ENCODE peak calls at places on chromosome 9, in four cellular contexts. Y, A, H and C are unnamed samples.
A peak's percentile ranks its signal among the peaks of the same experiment; 100 is the strongest.

GRCh38 chr9:5438301-5439162 is 807 bp upstream of the PLGRKT start:
- DNase-seq in Y (no peak), A (peak; percentile 63), H (peak; percentile 31), C (peak; percentile 31)

GRCh38 chr9:1009101-1009707 is 32.7 kb downstream of the DMRT3 start:
- DNase-seq in Y (peak; percentile 91), A (peak; percentile 69), H (peak; percentile 82), C (peak; percentile 74)

GRCh38 chr9:7507539-7508251 is 291.9 kb downstream of the DMAC1 start:
- DNase-seq in Y (no peak), A (no peak), H (peak; percentile 14), C (no peak)

GRCh38 chr9:33818167-33818831 is 1.3 kb downstream of the UBE2R2 start:
- DNase-seq in Y (peak; percentile 82), A (peak; percentile 26), H (peak; percentile 60), C (peak; percentile 22)

GRCh38 chr9:105413486-105414068 is 34.3 kb upstream of the FSD1L start:
- DNase-seq in Y (no peak), A (peak; percentile 35), H (peak; percentile 75), C (peak; percentile 49)

GRCh38 chr9:112863214-112863613 is 27.5 kb downstream of the SLC46A2 start:
- DNase-seq in Y (no peak), A (no peak), H (peak; percentile 52), C (no peak)

GRCh38 chr9:34694811-34695210 is 3.7 kb upstream of the CCL19 start:
- DNase-seq in Y (no peak), A (no peak), H (no peak), C (no peak)

GRCh38 chr9:13524245-13524644 is 244.8 kb upstream of the MPDZ start:
- DNase-seq in Y (no peak), A (no peak), H (peak; percentile 11), C (peak; percentile 15)

GRCh38 chr9:129836342-129837007 is 1.2 kb downstream of the USP20 start:
- DNase-seq in Y (no peak), A (no peak), H (no peak), C (no peak)

GRCh38 chr9:124557895-124558294 is 50.7 kb upstream of the NR5A1 start:
- DNase-seq in Y (no peak), A (no peak), H (no peak), C (no peak)

GRCh38 chr9:1453636-1454035 is 403.5 kb downstream of the DMRT2 start:
- DNase-seq in Y (no peak), A (no peak), H (no peak), C (no peak)

GRCh38 chr9:125835655-125836054 is 88.5 kb downstream of the PBX3 start:
- DNase-seq in Y (no peak), A (no peak), H (no peak), C (no peak)

GRCh38 chr9:113520109-113520642 is 56.6 kb downstream of the RGS3 start:
- DNase-seq in Y (no peak), A (peak; percentile 70), H (no peak), C (peak; percentile 91)

GRCh38 chr9:33880562-33881089 is 63.7 kb downstream of the UBE2R2 start:
- DNase-seq in Y (no peak), A (no peak), H (no peak), C (no peak)

DNA sequence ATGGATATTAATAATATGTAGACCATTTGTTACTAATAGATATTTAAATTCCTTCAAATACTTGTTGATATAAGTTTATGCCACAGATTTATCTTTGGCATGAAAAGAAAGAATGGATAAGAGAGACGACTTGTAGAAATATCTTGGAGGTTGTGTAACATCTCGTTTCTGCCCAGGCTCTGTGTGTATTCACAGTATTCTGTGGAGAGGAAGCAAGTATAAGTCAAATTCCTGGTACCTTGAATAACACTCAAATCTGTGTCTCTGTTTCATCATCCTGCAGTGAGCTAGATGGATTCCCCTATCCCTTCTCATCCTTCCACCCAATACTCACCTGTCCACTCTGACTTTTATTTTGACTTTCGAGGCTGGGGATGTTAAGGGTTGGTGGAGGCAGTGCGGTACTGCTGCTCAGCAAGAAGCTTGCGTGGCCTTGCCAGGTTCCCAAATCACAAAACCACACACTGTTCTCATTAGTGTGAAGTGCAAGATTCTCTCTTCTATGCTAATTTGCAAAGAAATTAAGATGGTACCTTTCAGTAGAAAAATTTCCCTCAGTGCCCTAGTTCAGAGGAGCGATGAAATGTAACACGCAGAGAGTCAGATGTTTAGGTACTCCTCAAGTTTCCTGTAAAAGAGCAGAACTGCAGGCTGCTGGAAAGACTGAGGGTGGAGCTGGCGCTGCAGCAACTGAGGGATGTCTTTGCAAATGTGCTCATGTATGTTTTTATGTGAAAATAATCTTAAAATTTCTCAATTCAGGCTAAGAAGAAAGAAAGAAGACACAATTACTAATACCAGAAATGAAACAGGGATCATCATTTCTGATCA is 42.6 kb upstream of the ANKRD18A start:
- DNase-seq in Y (no peak), A (no peak), H (peak; percentile 44), C (no peak)
- TF ChIP-seq CTCF in Y (no peak), A (peak; percentile 26), H (no peak), C (peak; percentile 28)

DNA sequence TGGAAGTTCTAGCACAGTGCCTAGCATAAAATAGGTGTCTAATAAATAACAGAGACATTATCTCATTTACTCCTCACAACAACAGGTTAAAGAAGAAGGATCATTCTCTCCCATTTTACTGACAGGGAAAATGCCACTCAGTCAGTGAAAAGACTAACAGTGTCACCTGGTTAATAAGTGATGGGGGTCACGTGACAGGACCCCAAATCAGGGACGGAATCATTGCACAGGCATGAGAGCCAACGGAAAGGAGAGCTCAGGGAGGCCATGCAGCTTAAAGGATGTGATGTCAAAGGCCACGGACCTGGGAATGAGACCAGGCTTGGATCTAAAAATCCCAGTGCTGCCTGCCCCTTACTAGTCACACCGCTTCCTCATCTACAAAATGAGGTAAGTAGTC is 101.2 kb downstream of the BNC2 start:
- DNase-seq in Y (no peak), A (no peak), H (no peak), C (no peak)
- H3K4me3 ChIP-seq in Y (no peak overlapping the region), A (no peak overlapping the region), H (no peak overlapping the region), C (no peak overlapping the region)

GRCh38 chr9:20405086-20405485 is 217.2 kb downstream of the MLLT3 start:
- DNase-seq in Y (no peak), A (no peak), H (peak; percentile 19), C (no peak)

GRCh38 chr9:20409321-20410092 is 212.8 kb downstream of the MLLT3 start:
- DNase-seq in Y (no peak), A (no peak), H (no peak), C (no peak)

GRCh38 chr9:20406344-20406743 is 216.0 kb downstream of the MLLT3 start:
- DNase-seq in Y (no peak), A (no peak), H (no peak), C (no peak)

GRCh38 chr9:20408513-20408912 is 213.8 kb downstream of the MLLT3 start:
- DNase-seq in Y (no peak), A (no peak), H (no peak), C (no peak)

DNA sequence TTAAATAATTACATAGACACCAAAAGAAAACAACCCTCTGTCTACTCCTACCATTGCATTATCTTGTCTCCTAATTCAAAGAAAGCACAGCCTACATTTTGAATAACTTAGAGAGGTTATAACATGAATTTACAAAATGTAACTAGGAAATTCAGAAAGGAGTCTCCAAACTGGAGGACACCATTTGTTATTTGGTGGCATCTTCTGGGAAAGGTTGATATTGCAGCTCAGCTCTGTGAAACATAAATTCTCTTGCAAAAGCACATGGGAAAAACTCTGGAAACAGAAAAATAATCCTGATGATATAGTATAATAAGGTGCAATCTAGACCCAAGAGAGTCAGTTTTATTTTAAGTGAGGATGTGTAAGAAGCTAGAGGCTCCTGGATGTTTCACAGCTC is 215.3 kb downstream of the MLLT3 start:
- DNase-seq in Y (no peak), A (no peak), H (peak; percentile 21), C (no peak)
- TF ChIP-seq CTCF in Y (no peak), A (peak; percentile 8), H (no peak), C (no peak)

DNA sequence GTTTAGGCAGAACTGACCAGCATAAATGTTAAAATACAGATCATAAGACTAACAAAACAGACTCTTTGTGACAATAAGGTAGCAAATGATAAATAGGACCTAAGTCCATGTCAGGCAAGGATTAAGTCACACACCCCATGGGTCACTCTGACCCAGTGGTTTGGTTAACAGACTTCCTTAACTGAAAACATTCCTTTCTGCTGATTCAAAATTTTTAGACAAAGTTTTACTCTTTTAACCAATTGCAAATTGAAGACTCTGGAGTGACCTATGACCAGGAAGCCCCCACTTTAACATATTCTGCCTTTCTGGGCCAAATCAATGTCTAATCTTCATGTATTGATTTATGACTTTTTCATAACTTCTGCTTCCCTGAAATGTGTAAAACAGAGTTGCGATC is 4.9 kb upstream of the NXNL2 start:
- DNase-seq in Y (no peak), A (no peak), H (peak; percentile 68), C (peak; percentile 17)
- H3K4me3 ChIP-seq in Y (no peak overlapping the region), A (no peak overlapping the region), H (no peak overlapping the region), C (no peak overlapping the region)

DNA sequence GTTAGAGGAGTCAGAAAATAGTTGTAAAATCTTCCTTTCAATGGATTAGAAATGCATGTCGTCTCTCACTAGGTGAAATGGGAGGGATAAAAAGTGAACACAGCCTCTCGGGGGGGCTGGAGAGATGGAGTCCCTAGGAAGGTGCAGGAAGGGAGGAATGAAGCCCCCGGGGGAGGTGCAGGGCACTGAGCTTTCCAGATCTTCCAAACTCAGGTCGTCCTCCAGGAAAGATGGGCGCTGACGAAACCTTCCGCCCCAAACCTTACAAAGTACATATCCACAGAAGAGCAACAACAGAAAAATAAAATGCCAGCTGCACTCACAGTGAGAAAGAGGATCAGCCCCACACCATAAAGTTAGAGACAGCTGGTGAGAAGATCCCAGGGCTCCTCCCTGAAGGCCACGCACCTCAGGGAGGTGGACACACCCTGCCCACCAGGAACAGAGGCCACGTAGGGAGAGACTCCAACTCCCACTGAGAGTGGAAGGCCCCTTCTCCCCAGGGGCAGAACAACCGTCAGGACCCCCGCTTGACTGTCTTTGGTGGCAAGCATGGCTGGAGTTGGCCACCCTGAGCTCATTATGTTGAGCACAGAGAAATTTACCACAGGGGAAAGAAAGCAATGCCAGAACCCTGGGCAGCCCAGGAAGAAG is 174.3 kb downstream of the AUH start:
- DNase-seq in Y (no peak), A (no peak), H (no peak), C (no peak)
- TF ChIP-seq CTCF in Y (no peak), A (no peak), H (no peak), C (no peak)

DNA sequence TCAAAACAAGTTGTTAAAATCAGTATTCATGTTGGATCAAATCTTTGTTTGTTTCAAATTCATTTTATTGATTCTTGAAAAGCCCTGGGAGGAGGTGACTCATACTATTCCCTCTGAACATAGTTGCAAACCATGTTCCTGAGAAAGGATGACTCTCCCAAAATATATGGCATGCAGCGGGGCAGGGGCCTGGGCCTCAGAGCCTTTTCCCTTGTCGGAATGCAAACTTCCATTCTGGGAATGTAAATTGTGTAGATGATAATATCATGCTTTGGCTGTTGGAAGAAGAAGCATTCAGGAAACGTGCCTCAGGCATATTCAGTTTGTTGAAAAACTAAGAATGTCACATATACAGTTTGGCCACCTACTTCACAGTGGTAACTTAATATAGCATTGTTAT is 242.0 kb downstream of the AUH start:
- DNase-seq in Y (no peak), A (peak; percentile 36), H (peak; percentile 92), C (peak; percentile 50)
- H3K4me3 ChIP-seq in Y (no peak overlapping the region), A (no peak overlapping the region), H (no peak overlapping the region), C (no peak overlapping the region)

DNA sequence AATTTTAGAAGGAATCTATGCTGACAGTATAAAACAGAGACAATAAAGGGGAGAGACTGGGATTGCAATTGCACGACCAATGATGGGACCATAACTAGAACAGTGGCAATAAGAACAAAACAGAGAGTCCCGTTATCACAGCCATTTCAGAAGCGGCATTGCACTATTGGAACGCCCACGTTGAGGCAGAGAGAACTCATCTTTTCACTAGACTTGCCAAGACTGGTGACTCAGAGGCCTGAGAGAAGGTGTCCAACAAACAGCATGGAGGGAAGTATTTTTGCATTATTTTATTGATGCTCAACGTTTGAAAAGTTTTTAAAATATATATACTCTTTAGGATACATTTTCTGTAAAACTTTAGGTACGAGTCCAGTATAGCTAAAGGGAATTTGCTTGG is 737.7 kb downstream of the TLE1 start:
- DNase-seq in Y (no peak), A (peak; percentile 32), H (peak; percentile 25), C (no peak)
- TF ChIP-seq CTCF in Y (no peak), A (no peak), H (no peak), C (no peak)